ENCODE peak calls at places on chromosomes 2 and 18, in seven cellular contexts. Y is endothelial cell, L is lung, K is ovary, O is colonic mucosa, Z is IMR-90, F is HCT116. P is an unnamed sample.

GRCh38 chr2:207458582-207458981 is 71.2 kb upstream of the CREB1 start:
- DNase-seq in L (no peak), Z (no peak), K (no peak), Y (no peak), O (no peak), F (no peak), P (no peak)

GRCh38 chr18:31206787-31207381 is 44.2 kb upstream of the DSC1 start:
- DNase-seq in L (peak), F (peak), O (peak), Y (no peak), K (no peak), Z (peak), P (no peak)

GRCh38 chr2:130830538-130830937 is 6.2 kb upstream of the ARHGEF4 start:
- DNase-seq in Z (no peak), K (no peak), L (no peak), Y (no peak), O (no peak), F (no peak), P (no peak)

GRCh38 chr2:40127890-40128548 is 323.9 kb downstream of the SLC8A1 start:
- DNase-seq in F (no peak), L (no peak), O (no peak), K (no peak), Y (no peak), Z (peak), P (peak)

GRCh38 chr18:59996370-59996966 is 96.7 kb downstream of the PMAIP1 start:
- DNase-seq in K (no peak), F (peak), Y (peak), Z (peak), L (peak), O (peak), P (peak)

GRCh38 chr2:149087751-149088150 is 49.3 kb downstream of the LYPD6B start:
- DNase-seq in K (no peak), Y (no peak), F (no peak), L (no peak), Z (no peak), O (no peak), P (no peak)

GRCh38 chr18:9673296-9674251 is 34.5 kb upstream of the RAB31 start:
- DNase-seq in L (peak), K (no peak), F (peak), Z (peak), O (peak), Y (no peak), P (peak)

GRCh38 chr18:46732801-46733200 is 24.1 kb downstream of the ST8SIA5 start:
- DNase-seq in O (no peak), L (no peak), Z (no peak), F (no peak), Y (no peak), K (no peak), P (no peak)

GRCh38 chr2:56448999-56449431 is 265.2 kb downstream of the CCDC85A start:
- DNase-seq in O (peak), L (peak), K (no peak), Y (no peak), F (no peak), Z (no peak), P (no peak)

GRCh38 chr2:145715601-145716000 is 1195.7 kb upstream of the ZEB2 start:
- DNase-seq in F (no peak), K (no peak), Z (no peak), O (no peak), L (no peak), Y (no peak), P (no peak)

GRCh38 chr2:172098287-172098649 is 4.4 kb downstream of the DLX2 start:
- DNase-seq in K (no peak), F (no peak), L (no peak), Z (no peak), Y (no peak), O (no peak), P (no peak)

GRCh38 chr2:135844285-135844985 is 7.5 kb upstream of the LCT start:
- DNase-seq in Z (no peak), L (no peak), K (no peak), F (no peak), O (no peak), Y (no peak), P (no peak)

GRCh38 chr18:13048061-13048605 is 57.0 kb downstream of the CEP192 start:
- DNase-seq in L (no peak), F (no peak), K (no peak), Z (no peak), Y (no peak), O (no peak), P (no peak)

GRCh38 chr2:24372033-24372432 is 11.7 kb upstream of the ITSN2 start:
- DNase-seq in Y (no peak), O (no peak), K (no peak), Z (no peak), L (no peak), F (no peak), P (no peak)

GRCh38 chr2:103887625-103888024 is 966.3 kb upstream of the POU3F3 start:
- DNase-seq in Y (no peak), K (no peak), L (no peak), O (no peak), Z (no peak), F (no peak), P (no peak)

GRCh38 chr2:155377931-155378444 is 679.5 kb downstream of the KCNJ3 start:
- DNase-seq in F (no peak), Z (no peak), L (no peak), K (no peak), Y (no peak), O (no peak), P (no peak)

GRCh38 chr18:79637181-79637920 is 42.3 kb upstream of the CTDP1 start:
- DNase-seq in F (no peak), L (no peak), O (no peak), K (no peak), Z (no peak), Y (no peak), P (no peak)

GRCh38 chr2:29000481-29000880 is 19.4 kb downstream of the TOGARAM2 start:
- DNase-seq in F (no peak), O (peak), Y (no peak), L (peak), Z (peak), K (no peak), P (no peak)

GRCh38 chr18:53944721-53945120 is 279.7 kb downstream of the MBD2 start:
- DNase-seq in K (no peak), O (no peak), Y (peak), F (no peak), L (no peak), Z (no peak), P (no peak)

GRCh38 chr2:227860116-227860724 is 11.2 kb upstream of the DAW1 start:
- DNase-seq in Z (no peak), L (no peak), O (no peak), K (no peak), Y (no peak), F (no peak), P (no peak)

GRCh38 chr2:175393851-175394250 is 212.3 kb upstream of the ATP5MC3 start:
- DNase-seq in O (no peak), Z (no peak), K (no peak), Y (no peak), F (no peak), L (no peak), P (no peak)

GRCh38 chr18:29849145-29849544 is 1193.4 kb downstream of the DSC3 start:
- DNase-seq in Y (no peak), Z (no peak), L (no peak), O (no peak), K (no peak), F (no peak), P (peak)

GRCh38 chr2:102387763-102388546 is 32.4 kb downstream of the IL18R1 start:
- DNase-seq in L (no peak), Y (no peak), O (no peak), Z (no peak), K (no peak), F (no peak), P (no peak)

GRCh38 chr2:44943693-44944101 is 2.2 kb downstream of the SIX3 start:
- DNase-seq in Y (no peak), K (no peak), Z (no peak), O (no peak), F (no peak), L (no peak), P (no peak)

GRCh38 chr2:123696799-123697410 is 328.2 kb upstream of the CNTNAP5 start:
- DNase-seq in Z (no peak), O (no peak), K (no peak), Y (no peak), F (no peak), L (no peak), P (no peak)

GRCh38 chr2:44967056-44967455 is 25.6 kb downstream of the SIX3 start:
- DNase-seq in Y (no peak), Z (no peak), O (no peak), K (no peak), L (no peak), F (no peak), P (no peak)

GRCh38 chr2:162091325-162092007 is 17.5 kb upstream of the DPP4 start:
- DNase-seq in L (no peak), O (peak), K (no peak), Z (peak), Y (no peak), F (peak), P (peak)

DNA sequence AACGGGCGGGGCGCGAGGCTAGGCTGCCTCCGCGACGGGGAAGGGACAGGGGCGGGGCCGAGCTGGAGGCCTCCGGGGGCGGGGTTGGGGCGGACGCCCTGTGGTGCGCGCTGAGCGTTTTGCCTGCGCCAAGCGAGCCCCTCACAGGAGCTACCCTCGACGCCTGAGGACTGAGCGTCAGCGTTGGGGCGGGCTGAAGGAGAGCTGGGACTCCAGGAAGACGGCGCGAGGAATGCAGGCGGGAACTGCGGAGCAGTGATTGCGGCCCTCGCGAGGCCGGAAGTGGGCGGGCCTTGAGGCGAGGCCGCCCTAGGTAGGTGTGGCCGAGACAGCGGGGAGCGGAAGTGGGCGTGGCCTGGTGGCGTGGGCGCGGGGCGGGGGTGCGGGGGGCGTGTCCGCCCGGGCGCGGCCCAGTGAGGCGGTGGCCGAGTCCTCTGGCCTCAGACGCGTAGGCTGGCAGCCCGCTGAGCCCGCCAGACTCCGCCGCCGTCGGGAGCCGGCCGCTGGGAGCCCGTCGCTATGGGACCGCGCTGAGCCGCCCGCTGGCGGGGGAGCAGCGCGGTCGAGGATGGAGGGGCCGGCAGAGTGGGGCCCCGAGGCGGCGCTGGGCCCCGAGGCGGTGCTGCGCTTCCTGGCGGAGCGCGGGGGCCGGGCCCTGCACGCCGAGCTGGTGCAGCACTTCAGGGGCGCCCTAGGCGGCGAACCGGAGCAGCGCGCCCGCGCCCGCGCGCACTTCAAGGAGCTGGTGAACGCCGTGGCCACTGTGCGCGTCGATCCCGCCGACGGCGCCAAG is at the start of the genes SEPTIN10 and SOWAHC:
- DNase-seq in Z (peak), Y (peak), O (peak), K (peak), F (peak), L (peak), P (peak)
- TF ChIP-seq CTCF in Z (no peak), Y (no peak), O (no peak), K (no peak), F (no peak), L (no peak), P (peak)

GRCh38 chr2:233917146-233917545 is at the start of gene TRPM8:
- DNase-seq in Z (no peak), Y (no peak), O (no peak), L (no peak), F (no peak), K (no peak), P (no peak)

GRCh38 chr2:233907627-233908026 is 9.5 kb upstream of the TRPM8 start:
- DNase-seq in Z (no peak), O (no peak), L (no peak), K (no peak), F (no peak), Y (no peak), P (no peak)

GRCh38 chr2:233915133-233915532 is 2.0 kb upstream of the TRPM8 start:
- DNase-seq in Y (no peak), K (no peak), O (no peak), L (no peak), Z (peak), F (no peak), P (no peak)

GRCh38 chr2:233912799-233913423 is 4.3 kb upstream of the TRPM8 start:
- DNase-seq in K (no peak), O (peak), Y (peak), L (no peak), F (no peak), Z (peak), P (peak)
- TF ChIP-seq CTCF in K (no peak), O (no peak), Y (no peak), L (no peak), F (no peak), Z (no peak), P (no peak)

DNA sequence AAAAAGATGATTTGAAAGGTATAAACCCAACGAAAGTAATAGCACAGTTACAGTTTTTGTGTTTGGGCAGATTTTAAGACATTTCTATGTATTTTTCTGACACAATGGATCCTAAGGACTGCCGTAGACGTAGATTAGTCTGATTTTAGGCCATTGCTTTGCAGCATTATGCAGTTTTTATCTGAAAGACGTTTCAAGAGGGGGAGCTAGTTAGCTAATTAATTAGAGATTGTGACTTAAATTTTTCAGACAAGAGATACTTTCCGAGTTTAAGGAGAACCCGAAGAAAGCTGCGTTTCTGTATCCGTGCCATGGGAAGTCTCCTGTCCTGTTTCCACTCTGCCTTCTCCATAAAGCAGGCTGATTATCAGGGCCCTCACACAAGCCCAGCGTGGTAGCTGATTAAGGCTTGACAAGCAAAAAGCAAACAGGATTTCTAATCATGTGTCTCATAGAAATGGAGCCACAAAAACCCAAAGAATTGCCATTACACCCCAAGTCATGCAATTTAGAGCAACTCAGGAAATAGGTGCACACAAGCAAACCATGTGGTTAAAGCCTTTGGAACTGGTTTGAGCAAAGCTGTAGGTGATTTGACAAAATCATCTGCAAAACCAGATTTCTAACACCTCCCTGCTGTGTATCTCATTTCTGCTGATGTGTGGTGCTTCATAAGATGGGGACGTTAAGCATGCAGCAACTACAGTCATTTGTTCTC is 808.1 kb downstream of the RNF144A start:
- DNase-seq in O (no peak), F (no peak), Y (no peak), K (peak), Z (peak), L (no peak), P (no peak)
- TF ChIP-seq CTCF in O (no peak), F (no peak), Y (no peak), K (peak), Z (no peak), L (no peak), P (peak)

GRCh38 chr18:57437433-57437781 is 2.2 kb downstream of the ONECUT2 start:
- DNase-seq in K (no peak), Z (no peak), O (no peak), F (no peak), L (no peak), Y (no peak), P (no peak)

GRCh38 chr18:57436965-57437333 is 1.8 kb downstream of the ONECUT2 start:
- DNase-seq in Z (no peak), L (no peak), K (no peak), F (no peak), O (no peak), Y (no peak), P (no peak)

GRCh38 chr18:57439617-57439975 is 4.4 kb downstream of the ONECUT2 start:
- DNase-seq in Z (no peak), K (no peak), Y (no peak), F (no peak), O (no peak), L (no peak), P (no peak)

GRCh38 chr18:57438669-57439616 is 3.8 kb downstream of the ONECUT2 start:
- DNase-seq in Z (no peak), Y (no peak), O (no peak), L (no peak), F (no peak), K (no peak), P (no peak)

GRCh38 chr18:57437782-57438668 is 2.9 kb downstream of the ONECUT2 start:
- DNase-seq in Y (peak), O (peak), L (no peak), Z (peak), K (no peak), F (peak), P (peak)
- TF ChIP-seq CTCF in Y (peak), O (peak), L (no peak), Z (peak), K (no peak), F (peak), P (peak)

DNA sequence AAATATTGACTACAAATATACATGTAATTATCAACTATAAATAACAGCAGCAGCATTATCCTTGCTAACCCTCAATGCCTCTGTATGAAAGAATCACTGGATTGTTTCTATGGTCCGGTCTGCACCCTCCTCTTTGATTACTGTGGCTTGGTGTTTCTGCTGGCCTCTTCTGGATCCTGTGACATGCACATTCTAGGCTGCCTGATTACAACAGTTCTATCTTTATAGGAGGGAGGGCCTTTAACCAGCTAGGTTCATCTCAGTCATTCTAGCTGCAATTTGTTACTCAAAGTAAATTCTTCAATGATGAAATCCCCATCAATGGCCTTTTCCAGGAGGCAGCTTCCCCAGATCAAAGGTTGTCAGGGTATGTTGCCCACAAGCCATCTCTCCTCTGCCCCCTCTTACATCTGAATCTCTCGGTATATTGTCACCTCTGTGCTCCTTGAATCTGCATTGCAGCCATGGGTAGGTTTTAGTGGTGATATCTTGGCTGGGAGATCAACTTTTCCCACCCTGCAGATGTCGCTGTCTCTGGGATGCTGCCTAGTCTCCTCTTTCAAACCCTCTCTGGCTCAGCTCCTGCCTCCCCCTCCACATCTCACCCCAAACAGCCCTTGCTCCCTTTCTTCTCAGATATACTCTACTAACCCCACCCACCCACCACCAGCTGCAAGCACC is 106.3 kb upstream of the BZW1 start:
- DNase-seq in Z (peak), F (no peak), K (peak), O (no peak), Y (peak), L (no peak), P (no peak)
- TF ChIP-seq CTCF in Z (peak), F (peak), K (no peak), O (no peak), Y (no peak), L (no peak), P (no peak)

GRCh38 chr2:109188485-109188868 is 59.5 kb downstream of the SH3RF3 start:
- DNase-seq in F (no peak), K (no peak), L (no peak), Z (no peak), Y (no peak), O (no peak), P (no peak)
- TF ChIP-seq CTCF in F (no peak), K (no peak), L (no peak), Z (no peak), Y (no peak), O (no peak), P (no peak)

GRCh38 chr18:2948038-2948437 is 64.9 kb downstream of the LPIN2 start:
- DNase-seq in O (no peak), L (no peak), Z (peak), K (no peak), F (peak), Y (no peak), P (peak)
- TF ChIP-seq CTCF in O (peak), L (no peak), Z (peak), K (peak), F (peak), Y (peak), P (peak)